ENCODE peak calls at places on chromosome X, in nine cellular contexts. K, H, I, T, X, S, A, M and O are unnamed samples.

GRCh38 chrX:10370976-10371375 is 214.2 kb downstream of the CLCN4 start:
- DNase-seq in K (no peak), H (no peak), I (no peak), T (no peak), X (no peak), S (no peak), A (no peak), M (no peak), O (no peak)

GRCh38 chrX:72576161-72576896 is 3.7 kb upstream of the HDAC8 start:
- DNase-seq in K (no peak), H (no peak), I (no peak), T (no peak), X (no peak), S (no peak), A (no peak), M (no peak), O (no peak)

GRCh38 chrX:28552882-28553829 is 34.1 kb upstream of the IL1RAPL1 start:
- DNase-seq in K (no peak), H (no peak), I (no peak), T (no peak), X (no peak), S (no peak), A (no peak), M (no peak), O (no peak)

GRCh38 chrX:41590641-41591040 is 98.1 kb upstream of the GPR34 start:
- DNase-seq in K (no peak), H (no peak), I (no peak), T (no peak), X (no peak), S (no peak), A (no peak), M (no peak), O (no peak)

GRCh38 chrX:122777766-122778165 is 406.3 kb upstream of the GRIA3 start:
- DNase-seq in K (no peak), H (no peak), I (no peak), T (no peak), X (no peak), S (no peak), A (no peak), M (no peak), O (no peak)

GRCh38 chrX:7514871-7515599 is 327.9 kb upstream of the VCX start:
- DNase-seq in K (peak; percentile 65), H (no peak), I (no peak), T (no peak), X (no peak), S (no peak), A (no peak), M (no peak), O (no peak)

GRCh38 chrX:135596495-135596894 is 76.0 kb downstream of the INTS6L start:
- DNase-seq in K (peak; percentile 54), H (peak; percentile 85), I (peak; percentile 83), T (peak; percentile 40), X (no peak), S (no peak), A (peak; percentile 17), M (peak; percentile 23), O (no peak)

GRCh38 chrX:119008122-119008744 is 33.8 kb downstream of the LONRF3 start:
- DNase-seq in K (no peak), H (peak; percentile 79), I (peak; percentile 61), T (peak; percentile 26), X (no peak), S (no peak), A (peak; percentile 14), M (no peak), O (no peak)

GRCh38 chrX:136711147-136711546 is 63.2 kb downstream of the CD40LG start:
- DNase-seq in K (peak; percentile 62), H (peak; percentile 43), I (peak; percentile 67), T (peak; percentile 27), X (no peak), S (no peak), A (no peak), M (no peak), O (peak; percentile 0)

GRCh38 chrX:87397103-87397886 is 120.3 kb upstream of the KLHL4 start:
- DNase-seq in K (no peak), H (no peak), I (no peak), T (no peak), X (no peak), S (no peak), A (no peak), M (no peak), O (no peak)

GRCh38 chrX:87403551-87403950 is 114.1 kb upstream of the KLHL4 start:
- DNase-seq in K (no peak), H (no peak), I (no peak), T (no peak), X (no peak), S (no peak), A (no peak), M (no peak), O (no peak)

GRCh38 chrX:87402256-87402655 is 115.3 kb upstream of the KLHL4 start:
- DNase-seq in K (no peak), H (no peak), I (no peak), T (no peak), X (no peak), S (no peak), A (no peak), M (no peak), O (no peak)
- H3K27ac ChIP-seq in K (no peak overlapping the region), H (no peak overlapping the region), I (no peak overlapping the region), T (no peak overlapping the region), X (no peak overlapping the region), S (no peak overlapping the region), A (no peak overlapping the region), M (no peak overlapping the region), O (no peak overlapping the region)

DNA sequence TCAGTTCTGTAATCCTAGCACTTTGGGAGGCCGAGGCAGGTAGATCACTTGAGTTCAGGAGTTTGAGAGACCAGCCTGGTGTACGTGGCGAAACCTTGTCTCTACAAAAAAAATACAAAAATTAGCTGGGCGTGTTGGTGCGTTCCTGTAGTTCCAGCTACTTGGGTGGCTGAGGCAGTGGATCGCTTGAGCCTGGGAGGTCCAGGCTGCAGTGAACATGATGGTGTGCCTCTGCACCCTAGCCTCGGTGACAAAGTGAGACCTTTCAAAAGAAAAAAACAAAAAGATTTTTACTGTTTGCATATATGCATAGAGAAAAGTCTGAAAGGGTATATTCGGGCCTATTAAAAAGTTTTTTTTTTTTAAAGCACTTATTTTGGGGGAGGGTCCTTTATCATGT is 76.1 kb downstream of the KDM6A start:
- DNase-seq in K (no peak), H (no peak), I (no peak), T (no peak), X (no peak), S (no peak), A (no peak), M (no peak), O (no peak)
- H3K27ac ChIP-seq in K (no peak overlapping the region), H (no peak overlapping the region), I (no peak overlapping the region), T (no peak overlapping the region), X (no peak overlapping the region), S (no peak overlapping the region), A (no peak overlapping the region), M (no peak overlapping the region), O (no peak overlapping the region)

GRCh38 chrX:85927740-85928139 is 119.6 kb downstream of the CHM start:
- DNase-seq in K (no peak), H (no peak), I (no peak), T (no peak), X (no peak), S (no peak), A (no peak), M (no peak), O (no peak)

GRCh38 chrX:85928606-85929005 is 118.8 kb downstream of the CHM start:
- DNase-seq in K (no peak), H (no peak), I (no peak), T (no peak), X (no peak), S (no peak), A (no peak), M (no peak), O (no peak)

DNA sequence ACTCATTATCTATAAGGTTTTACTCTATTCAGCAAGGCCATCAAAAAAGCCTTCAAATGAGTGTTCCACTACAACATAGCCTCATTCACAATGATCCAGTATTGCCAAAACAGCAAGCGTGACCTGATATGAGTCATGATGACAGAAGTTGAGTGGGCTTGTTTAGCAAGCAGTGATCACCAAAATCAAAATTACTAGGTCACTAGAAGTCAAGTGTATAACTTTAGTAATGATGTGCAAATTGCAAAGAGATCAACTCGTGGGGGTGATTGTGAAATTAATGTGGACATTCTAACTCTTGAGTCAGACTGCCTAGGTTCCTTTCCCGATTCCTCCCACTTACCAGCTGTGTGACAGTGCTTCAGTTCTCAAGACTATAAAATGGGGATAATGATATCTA is 124.5 kb downstream of the CHM start:
- DNase-seq in K (no peak), H (no peak), I (no peak), T (no peak), X (no peak), S (no peak), A (no peak), M (no peak), O (no peak)
- H3K27ac ChIP-seq in K (no peak overlapping the region), H (no peak overlapping the region), I (no peak overlapping the region), T (no peak overlapping the region), X (no peak overlapping the region), S (no peak overlapping the region), A (no peak overlapping the region), M (no peak overlapping the region), O (no peak overlapping the region)

GRCh38 chrX:154460326-154460725 is 2.2 kb downstream of the PLXNA3 start:
- DNase-seq in K (no peak), H (no peak), I (no peak), T (no peak), X (no peak), S (no peak), A (no peak), M (no peak), O (no peak)

GRCh38 chrX:154457491-154458115 is 478 bp upstream of the PLXNA3 start:
- DNase-seq in K (no peak), H (peak; percentile 74), I (peak; percentile 83), T (peak; percentile 45), X (no peak), S (no peak), A (peak; percentile 53), M (peak; percentile 74), O (no peak)

GRCh38 chrX:154459843-154460242 is 1.8 kb downstream of the PLXNA3 start:
- DNase-seq in K (no peak), H (no peak), I (no peak), T (no peak), X (no peak), S (no peak), A (no peak), M (no peak), O (peak; percentile 18)

GRCh38 chrX:154458116-154458953 is at the start of gene PLXNA3:
- DNase-seq in K (no peak), H (peak; percentile 71), I (peak; percentile 68), T (no peak), X (no peak), S (no peak), A (peak; percentile 61), M (peak; percentile 73), O (no peak)

DNA sequence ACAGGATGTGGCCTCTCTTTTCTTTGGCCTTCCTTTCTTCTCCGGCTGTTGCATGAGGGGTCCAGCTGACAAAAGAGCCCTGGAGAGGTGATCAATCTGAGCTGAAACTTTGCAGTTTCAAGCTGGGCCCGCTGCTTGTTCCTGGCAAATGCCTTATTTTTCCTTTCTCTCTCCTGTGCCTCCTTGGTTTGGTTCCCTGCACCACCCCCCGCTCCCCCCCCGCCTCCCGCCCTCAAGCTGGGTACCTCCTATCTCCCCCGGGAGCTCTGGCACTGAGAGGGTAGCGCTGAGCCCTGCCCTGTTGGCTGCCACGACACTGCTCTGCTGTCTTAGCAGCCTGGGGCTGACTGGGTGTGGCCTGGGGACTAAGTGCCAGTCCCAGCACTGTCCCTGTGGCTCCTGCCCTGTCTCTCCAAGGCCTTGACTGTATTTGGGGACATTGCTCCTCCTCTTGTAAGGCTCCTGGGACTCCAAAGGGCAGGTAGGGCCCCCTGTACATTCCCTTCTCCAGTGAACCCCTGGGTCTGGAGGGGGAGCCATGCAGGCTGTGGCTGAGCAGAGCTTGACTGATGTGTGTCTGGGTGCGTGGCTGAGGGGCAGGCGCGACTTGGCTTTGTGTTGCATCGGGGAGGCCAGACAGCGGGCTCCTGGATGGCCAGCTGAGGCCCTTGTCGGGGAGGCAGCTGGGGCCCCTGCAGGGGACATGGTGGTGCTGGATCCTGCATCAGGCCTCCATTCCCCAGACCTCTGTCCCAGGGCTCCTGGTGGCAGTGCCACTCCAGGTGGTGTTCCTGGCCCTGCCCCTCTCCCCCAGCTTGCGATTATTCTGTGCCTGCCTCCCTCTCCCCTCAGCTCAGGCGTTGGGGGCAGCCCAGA is 1.1 kb downstream of the PLXNA3 start:
- DNase-seq in K (peak; percentile 88), H (no peak), I (peak; percentile 58), T (peak; percentile 53), X (no peak), S (no peak), A (no peak), M (no peak), O (no peak)
- H3K27ac ChIP-seq in K (peak overlapping the region; percentile 79), H (no peak overlapping the region), I (peak overlapping the region; percentile 81), T (peak overlapping the region; percentile 55), X (no peak overlapping the region), S (peak overlapping the region; percentile 60), A (no peak overlapping the region), M (peak overlapping the region; percentile 54), O (peak overlapping the region; percentile 44)